ENCODE peak calls at places on chromosomes 1 and 21, in nine cellular contexts. One of them, this sample, is unnamed. For H3K4me1, the result is how much of the 10 kb centered on the place peaks cover.

GRCh38 chr1:51168266-51168845 is 66.3 kb downstream of the C1orf185 start:
- ATAC-seq in upper lobe of left lung: no peak
- ATAC-seq in A549: no peak
- ATAC-seq in right lobe of liver: no peak
- ATAC-seq in IMR-90: no peak
- ATAC-seq in heart left ventricle: no peak
- ATAC-seq in HepG2: no peak
- ATAC-seq in HCT116: no peak
- ATAC-seq in body of pancreas: no peak
- ATAC-seq in this sample: no peak

GRCh38 chr1:164824542-164824941 is 265.6 kb downstream of the PBX1 start:
- ATAC-seq in IMR-90: no peak
- ATAC-seq in body of pancreas: no peak
- ATAC-seq in heart left ventricle: peak
- ATAC-seq in HCT116: no peak
- ATAC-seq in right lobe of liver: no peak
- ATAC-seq in HepG2: no peak
- ATAC-seq in upper lobe of left lung: no peak
- ATAC-seq in A549: no peak
- ATAC-seq in this sample: no peak

GRCh38 chr21:21415741-21416140 is 417.5 kb downstream of the NCAM2 start:
- ATAC-seq in heart left ventricle: no peak
- ATAC-seq in A549: no peak
- ATAC-seq in upper lobe of left lung: no peak
- ATAC-seq in IMR-90: no peak
- ATAC-seq in HepG2: no peak
- ATAC-seq in HCT116: no peak
- ATAC-seq in body of pancreas: no peak
- ATAC-seq in right lobe of liver: no peak
- ATAC-seq in this sample: no peak

GRCh38 chr1:20376880-20377494 is 86.3 kb downstream of the VWA5B1 start:
- ATAC-seq in HCT116: peak
- ATAC-seq in body of pancreas: peak
- ATAC-seq in heart left ventricle: peak
- ATAC-seq in IMR-90: peak
- ATAC-seq in A549: peak
- ATAC-seq in HepG2: peak
- ATAC-seq in right lobe of liver: peak
- ATAC-seq in upper lobe of left lung: peak
- ATAC-seq in this sample: peak

GRCh38 chr1:246591504-246591903 is 25.2 kb downstream of the CNST start:
- ATAC-seq in heart left ventricle: no peak
- ATAC-seq in upper lobe of left lung: no peak
- ATAC-seq in right lobe of liver: no peak
- ATAC-seq in HepG2: no peak
- ATAC-seq in body of pancreas: no peak
- ATAC-seq in HCT116: no peak
- ATAC-seq in A549: no peak
- ATAC-seq in IMR-90: no peak
- ATAC-seq in this sample: no peak

GRCh38 chr1:95023399-95024050 is 49.2 kb downstream of the ALG14 start:
- ATAC-seq in HepG2: no peak
- ATAC-seq in HCT116: peak
- ATAC-seq in heart left ventricle: peak
- ATAC-seq in upper lobe of left lung: peak
- ATAC-seq in right lobe of liver: no peak
- ATAC-seq in A549: no peak
- ATAC-seq in body of pancreas: no peak
- ATAC-seq in IMR-90: peak
- ATAC-seq in this sample: peak

GRCh38 chr1:64982134-64982533 is 15.8 kb upstream of the JAK1 start:
- ATAC-seq in A549: peak
- ATAC-seq in HCT116: peak
- ATAC-seq in right lobe of liver: peak
- ATAC-seq in body of pancreas: peak
- ATAC-seq in heart left ventricle: no peak
- ATAC-seq in IMR-90: no peak
- ATAC-seq in HepG2: peak
- ATAC-seq in upper lobe of left lung: no peak
- ATAC-seq in this sample: no peak

GRCh38 chr1:57132993-57133614 is 167.3 kb upstream of the C8B start:
- ATAC-seq in HepG2: no peak
- ATAC-seq in upper lobe of left lung: no peak
- ATAC-seq in IMR-90: no peak
- ATAC-seq in HCT116: no peak
- ATAC-seq in heart left ventricle: no peak
- ATAC-seq in right lobe of liver: no peak
- ATAC-seq in A549: no peak
- ATAC-seq in body of pancreas: no peak
- ATAC-seq in this sample: no peak

GRCh38 chr1:66090863-66091457 is 298.3 kb downstream of the PDE4B start:
- ATAC-seq in upper lobe of left lung: no peak
- ATAC-seq in HCT116: no peak
- ATAC-seq in heart left ventricle: no peak
- ATAC-seq in right lobe of liver: no peak
- ATAC-seq in A549: no peak
- ATAC-seq in IMR-90: no peak
- ATAC-seq in HepG2: no peak
- ATAC-seq in body of pancreas: no peak
- ATAC-seq in this sample: no peak

GRCh38 chr21:32803651-32804050 is 32.1 kb upstream of the PAXBP1 start:
- ATAC-seq in IMR-90: peak
- ATAC-seq in right lobe of liver: no peak
- ATAC-seq in body of pancreas: no peak
- ATAC-seq in A549: no peak
- ATAC-seq in upper lobe of left lung: peak
- ATAC-seq in heart left ventricle: no peak
- ATAC-seq in HepG2: no peak
- ATAC-seq in HCT116: no peak
- ATAC-seq in this sample: no peak

GRCh38 chr21:15029077-15029476 is 35.7 kb downstream of the NRIP1 start:
- ATAC-seq in HCT116: no peak
- ATAC-seq in HepG2: peak
- ATAC-seq in right lobe of liver: no peak
- ATAC-seq in A549: peak
- ATAC-seq in heart left ventricle: no peak
- ATAC-seq in body of pancreas: no peak
- ATAC-seq in upper lobe of left lung: no peak
- ATAC-seq in IMR-90: no peak
- ATAC-seq in this sample: no peak

GRCh38 chr1:156480411-156481192 is 20.0 kb downstream of the MEF2D start:
- ATAC-seq in IMR-90: peak
- ATAC-seq in A549: peak
- ATAC-seq in right lobe of liver: peak
- ATAC-seq in heart left ventricle: peak
- ATAC-seq in upper lobe of left lung: peak
- ATAC-seq in HCT116: peak
- ATAC-seq in body of pancreas: peak
- ATAC-seq in HepG2: peak
- ATAC-seq in this sample: peak

GRCh38 chr1:59045137-59045536 is 251.8 kb upstream of the FGGY start:
- ATAC-seq in IMR-90: no peak
- ATAC-seq in body of pancreas: no peak
- ATAC-seq in A549: no peak
- ATAC-seq in heart left ventricle: no peak
- ATAC-seq in HepG2: no peak
- ATAC-seq in right lobe of liver: no peak
- ATAC-seq in upper lobe of left lung: no peak
- ATAC-seq in HCT116: no peak
- ATAC-seq in this sample: no peak

GRCh38 chr1:164846731-164847691 is 288.0 kb downstream of the PBX1 start:
- ATAC-seq in HCT116: no peak
- ATAC-seq in body of pancreas: no peak
- ATAC-seq in upper lobe of left lung: no peak
- ATAC-seq in HepG2: no peak
- ATAC-seq in A549: no peak
- ATAC-seq in IMR-90: no peak
- ATAC-seq in heart left ventricle: peak
- ATAC-seq in right lobe of liver: no peak
- ATAC-seq in this sample: no peak

GRCh38 chr1:86472165-86472564 is 3.4 kb downstream of the CLCA1 start:
- ATAC-seq in IMR-90: peak
- ATAC-seq in heart left ventricle: no peak
- ATAC-seq in HepG2: no peak
- ATAC-seq in HCT116: no peak
- ATAC-seq in A549: no peak
- ATAC-seq in body of pancreas: no peak
- ATAC-seq in right lobe of liver: no peak
- ATAC-seq in upper lobe of left lung: no peak
- ATAC-seq in this sample: no peak

GRCh38 chr1:89842547-89843278 is 21.9 kb downstream of the LRRC8D start:
- ATAC-seq in upper lobe of left lung: peak
- ATAC-seq in IMR-90: peak
- ATAC-seq in body of pancreas: peak
- ATAC-seq in HepG2: peak
- ATAC-seq in A549: peak
- ATAC-seq in right lobe of liver: peak
- ATAC-seq in heart left ventricle: peak
- ATAC-seq in HCT116: peak
- ATAC-seq in this sample: peak

GRCh38 chr1:56406821-56407220 is 172.5 kb downstream of the PLPP3 start:
- ATAC-seq in heart left ventricle: no peak
- ATAC-seq in HepG2: no peak
- ATAC-seq in body of pancreas: no peak
- ATAC-seq in right lobe of liver: no peak
- ATAC-seq in upper lobe of left lung: no peak
- ATAC-seq in A549: no peak
- ATAC-seq in IMR-90: no peak
- ATAC-seq in HCT116: no peak
- ATAC-seq in this sample: no peak

GRCh38 chr1:9402256-9402616 is 109.5 kb downstream of the SPSB1 start:
- ATAC-seq in HepG2: no peak
- ATAC-seq in body of pancreas: no peak
- ATAC-seq in heart left ventricle: peak
- ATAC-seq in A549: no peak
- ATAC-seq in IMR-90: no peak
- ATAC-seq in right lobe of liver: no peak
- ATAC-seq in upper lobe of left lung: no peak
- ATAC-seq in HCT116: no peak
- ATAC-seq in this sample: no peak

GRCh38 chr1:216604771-216605170 is 118.5 kb downstream of the ESRRG start:
- ATAC-seq in HCT116: no peak
- ATAC-seq in right lobe of liver: no peak
- ATAC-seq in body of pancreas: no peak
- ATAC-seq in IMR-90: no peak
- ATAC-seq in upper lobe of left lung: no peak
- ATAC-seq in heart left ventricle: no peak
- ATAC-seq in HepG2: no peak
- ATAC-seq in A549: no peak
- ATAC-seq in this sample: no peak

GRCh38 chr1:8551613-8552093 is 233.7 kb downstream of the SLC45A1 start:
- ATAC-seq in HCT116: no peak
- ATAC-seq in upper lobe of left lung: no peak
- ATAC-seq in right lobe of liver: peak
- ATAC-seq in IMR-90: no peak
- ATAC-seq in heart left ventricle: no peak
- ATAC-seq in A549: peak
- ATAC-seq in HepG2: peak
- ATAC-seq in body of pancreas: peak
- ATAC-seq in this sample: no peak

GRCh38 chr1:162497723-162498441 is at the start of gene UHMK1:
- ATAC-seq in IMR-90: peak
- ATAC-seq in right lobe of liver: peak
- ATAC-seq in A549: peak
- ATAC-seq in upper lobe of left lung: peak
- ATAC-seq in body of pancreas: peak
- ATAC-seq in heart left ventricle: peak
- ATAC-seq in HepG2: peak
- ATAC-seq in HCT116: peak
- ATAC-seq in this sample: peak
- TF ChIP-seq POLR2A in IMR-90: peak
- TF ChIP-seq POLR2A in right lobe of liver: peak
- TF ChIP-seq POLR2A in A549: peak
- TF ChIP-seq POLR2A in upper lobe of left lung: peak
- TF ChIP-seq POLR2A in body of pancreas: peak
- TF ChIP-seq POLR2A in heart left ventricle: no peak
- TF ChIP-seq POLR2A in HepG2: peak
- TF ChIP-seq POLR2A in HCT116: peak
- TF ChIP-seq POLR2A in this sample: peak

GRCh38 chr1:221089273-221089672 is 210.0 kb downstream of the HLX start:
- ATAC-seq in right lobe of liver: no peak
- ATAC-seq in heart left ventricle: no peak
- ATAC-seq in IMR-90: peak
- ATAC-seq in body of pancreas: peak
- ATAC-seq in upper lobe of left lung: peak
- ATAC-seq in HCT116: no peak
- ATAC-seq in HepG2: no peak
- ATAC-seq in A549: peak
- ATAC-seq in this sample: peak
- H3K27ac ChIP-seq in right lobe of liver: no peak
- H3K27ac ChIP-seq in heart left ventricle: no peak
- H3K27ac ChIP-seq in IMR-90: peak
- H3K27ac ChIP-seq in body of pancreas: no peak
- H3K27ac ChIP-seq in upper lobe of left lung: peak
- H3K27ac ChIP-seq in HCT116: no peak
- H3K27ac ChIP-seq in HepG2: no peak
- H3K27ac ChIP-seq in A549: peak
- H3K27ac ChIP-seq in this sample: no peak

DNA sequence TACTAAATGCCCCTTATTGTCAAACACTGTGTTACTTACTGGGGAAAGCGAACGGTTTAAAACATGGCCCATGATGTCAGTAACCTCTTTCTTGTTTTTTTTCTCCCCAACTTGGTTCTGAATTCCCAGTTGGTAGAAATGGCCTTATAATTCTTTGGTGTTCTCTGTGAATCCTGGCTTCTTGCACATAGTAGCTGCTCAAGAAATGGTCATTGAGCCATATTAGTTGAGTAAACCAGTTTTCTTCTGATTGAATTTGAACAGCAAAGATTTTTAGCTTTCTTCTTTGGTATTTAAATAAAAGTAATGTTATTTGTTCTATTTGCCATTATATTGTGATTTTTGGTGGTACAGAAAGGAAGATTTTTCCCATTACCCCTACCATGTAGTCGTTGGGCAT is 87.3 kb downstream of the NFIA start:
- ATAC-seq in IMR-90: no peak
- ATAC-seq in heart left ventricle: no peak
- ATAC-seq in A549: no peak
- ATAC-seq in upper lobe of left lung: no peak
- ATAC-seq in HCT116: no peak
- ATAC-seq in HepG2: no peak
- ATAC-seq in right lobe of liver: no peak
- ATAC-seq in body of pancreas: no peak
- ATAC-seq in this sample: no peak
- H3K4me1 ChIP-seq in IMR-90: under half
- H3K4me1 ChIP-seq in heart left ventricle: half or more
- H3K4me1 ChIP-seq in A549: under half
- H3K4me1 ChIP-seq in upper lobe of left lung: under half
- H3K4me1 ChIP-seq in HCT116: under half
- H3K4me1 ChIP-seq in HepG2: half or more
- H3K4me1 ChIP-seq in right lobe of liver: under half
- H3K4me1 ChIP-seq in body of pancreas: half or more
- H3K4me1 ChIP-seq in this sample: under half

DNA sequence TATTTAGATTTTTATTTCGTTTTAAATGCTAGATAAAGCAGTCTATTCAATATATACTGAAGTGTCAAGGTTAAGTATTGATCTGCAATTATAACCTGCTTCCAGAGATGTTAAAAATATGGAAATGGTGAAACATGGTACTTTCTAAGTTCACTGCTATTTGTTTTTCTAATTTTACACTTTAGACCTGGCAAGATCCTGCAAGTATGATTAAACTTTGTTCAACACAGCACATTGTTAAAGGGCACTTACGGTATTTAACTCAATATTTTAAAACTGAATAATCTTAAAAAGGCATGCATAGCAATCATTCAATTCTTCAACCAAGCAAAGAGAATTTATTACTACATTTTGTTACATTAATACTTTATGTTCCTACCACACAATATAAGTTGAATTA is 35.7 kb upstream of the ZZZ3 start:
- ATAC-seq in A549: no peak
- ATAC-seq in right lobe of liver: no peak
- ATAC-seq in HCT116: no peak
- ATAC-seq in HepG2: no peak
- ATAC-seq in heart left ventricle: no peak
- ATAC-seq in upper lobe of left lung: no peak
- ATAC-seq in body of pancreas: no peak
- ATAC-seq in IMR-90: no peak
- ATAC-seq in this sample: no peak
- TF ChIP-seq POLR2A in A549: no peak
- TF ChIP-seq POLR2A in right lobe of liver: no peak
- TF ChIP-seq POLR2A in HCT116: no peak
- TF ChIP-seq POLR2A in HepG2: no peak
- TF ChIP-seq POLR2A in heart left ventricle: no peak
- TF ChIP-seq POLR2A in upper lobe of left lung: no peak
- TF ChIP-seq POLR2A in body of pancreas: no peak
- TF ChIP-seq POLR2A in IMR-90: no peak
- TF ChIP-seq POLR2A in this sample: no peak

This sample was measured in gastroesophageal sphincter.